ENCODE peak calls at places on chromosomes 16 and 17, in eight cellular contexts. One of them, this sample, is unnamed.

GRCh38 chr16:81505011-81505660 is 60.5 kb downstream of the CMIP start:
- DNase-seq in suprapubic skin: no peak
- DNase-seq in GM03348: no peak
- DNase-seq in B cell: no peak
- DNase-seq in T-helper 2 cell: no peak
- DNase-seq in AG08395: no peak
- DNase-seq in A673: no peak
- DNase-seq in stimulated activated CD4-positive, alpha-beta T cell treated with anti-CD3 and anti-CD28 coated beads, Interleukin-4, amount 100 ng/mL, for 24 hours: no peak
- DNase-seq in this sample: no peak

GRCh38 chr17:50681260-50682200 is 26.2 kb downstream of the ANKRD40 start:
- DNase-seq in B cell: no peak
- DNase-seq in GM03348: peak
- DNase-seq in A673: peak
- DNase-seq in T-helper 2 cell: no peak
- DNase-seq in suprapubic skin: no peak
- DNase-seq in stimulated activated CD4-positive, alpha-beta T cell treated with anti-CD3 and anti-CD28 coated beads, Interleukin-4, amount 100 ng/mL, for 24 hours: no peak
- DNase-seq in AG08395: peak
- DNase-seq in this sample: no peak

GRCh38 chr17:42405963-42406495 is 17.0 kb downstream of the CAVIN1 start:
- DNase-seq in GM03348: peak
- DNase-seq in AG08395: peak
- DNase-seq in suprapubic skin: peak
- DNase-seq in B cell: peak
- DNase-seq in stimulated activated CD4-positive, alpha-beta T cell treated with anti-CD3 and anti-CD28 coated beads, Interleukin-4, amount 100 ng/mL, for 24 hours: peak
- DNase-seq in T-helper 2 cell: peak
- DNase-seq in A673: peak
- DNase-seq in this sample: peak

GRCh38 chr17:76438906-76439305 is 14.0 kb downstream of the UBE2O start:
- DNase-seq in A673: no peak
- DNase-seq in GM03348: no peak
- DNase-seq in T-helper 2 cell: no peak
- DNase-seq in suprapubic skin: no peak
- DNase-seq in AG08395: no peak
- DNase-seq in B cell: no peak
- DNase-seq in stimulated activated CD4-positive, alpha-beta T cell treated with anti-CD3 and anti-CD28 coated beads, Interleukin-4, amount 100 ng/mL, for 24 hours: no peak
- DNase-seq in this sample: no peak

GRCh38 chr16:65572156-65572555 is 450.3 kb upstream of the CDH11 start:
- DNase-seq in suprapubic skin: no peak
- DNase-seq in B cell: no peak
- DNase-seq in A673: peak
- DNase-seq in stimulated activated CD4-positive, alpha-beta T cell treated with anti-CD3 and anti-CD28 coated beads, Interleukin-4, amount 100 ng/mL, for 24 hours: no peak
- DNase-seq in AG08395: peak
- DNase-seq in T-helper 2 cell: no peak
- DNase-seq in GM03348: peak
- DNase-seq in this sample: no peak

GRCh38 chr16:84839956-84840355 is 20.2 kb downstream of the CRISPLD2 start:
- DNase-seq in B cell: no peak
- DNase-seq in AG08395: peak
- DNase-seq in suprapubic skin: no peak
- DNase-seq in A673: peak
- DNase-seq in GM03348: peak
- DNase-seq in T-helper 2 cell: no peak
- DNase-seq in stimulated activated CD4-positive, alpha-beta T cell treated with anti-CD3 and anti-CD28 coated beads, Interleukin-4, amount 100 ng/mL, for 24 hours: no peak
- DNase-seq in this sample: no peak

GRCh38 chr17:15086776-15087175 is 178.3 kb downstream of the PMP22 start:
- DNase-seq in GM03348: no peak
- DNase-seq in AG08395: no peak
- DNase-seq in T-helper 2 cell: no peak
- DNase-seq in suprapubic skin: no peak
- DNase-seq in B cell: no peak
- DNase-seq in stimulated activated CD4-positive, alpha-beta T cell treated with anti-CD3 and anti-CD28 coated beads, Interleukin-4, amount 100 ng/mL, for 24 hours: no peak
- DNase-seq in A673: no peak
- DNase-seq in this sample: no peak

GRCh38 chr17:9410285-9410684 is 165.3 kb downstream of the STX8 start:
- DNase-seq in A673: no peak
- DNase-seq in B cell: no peak
- DNase-seq in GM03348: no peak
- DNase-seq in stimulated activated CD4-positive, alpha-beta T cell treated with anti-CD3 and anti-CD28 coated beads, Interleukin-4, amount 100 ng/mL, for 24 hours: no peak
- DNase-seq in suprapubic skin: no peak
- DNase-seq in T-helper 2 cell: no peak
- DNase-seq in AG08395: no peak
- DNase-seq in this sample: no peak

GRCh38 chr17:74215332-74215727 is 2.0 kb downstream of the TTYH2 start:
- DNase-seq in stimulated activated CD4-positive, alpha-beta T cell treated with anti-CD3 and anti-CD28 coated beads, Interleukin-4, amount 100 ng/mL, for 24 hours: no peak
- DNase-seq in A673: no peak
- DNase-seq in GM03348: no peak
- DNase-seq in B cell: no peak
- DNase-seq in AG08395: no peak
- DNase-seq in T-helper 2 cell: no peak
- DNase-seq in suprapubic skin: no peak
- DNase-seq in this sample: no peak

GRCh38 chr16:66265556-66266133 is 100.8 kb upstream of the CDH5 start:
- DNase-seq in GM03348: no peak
- DNase-seq in B cell: no peak
- DNase-seq in stimulated activated CD4-positive, alpha-beta T cell treated with anti-CD3 and anti-CD28 coated beads, Interleukin-4, amount 100 ng/mL, for 24 hours: no peak
- DNase-seq in suprapubic skin: peak
- DNase-seq in A673: no peak
- DNase-seq in T-helper 2 cell: no peak
- DNase-seq in AG08395: no peak
- DNase-seq in this sample: peak

GRCh38 chr17:3575506-3575905 is 17.9 kb upstream of the TRPV3 start:
- DNase-seq in AG08395: peak
- DNase-seq in stimulated activated CD4-positive, alpha-beta T cell treated with anti-CD3 and anti-CD28 coated beads, Interleukin-4, amount 100 ng/mL, for 24 hours: no peak
- DNase-seq in A673: no peak
- DNase-seq in B cell: no peak
- DNase-seq in GM03348: peak
- DNase-seq in suprapubic skin: no peak
- DNase-seq in T-helper 2 cell: no peak
- DNase-seq in this sample: no peak

GRCh38 chr16:13909872-13910303 is 10.1 kb upstream of the ERCC4 start:
- DNase-seq in stimulated activated CD4-positive, alpha-beta T cell treated with anti-CD3 and anti-CD28 coated beads, Interleukin-4, amount 100 ng/mL, for 24 hours: no peak
- DNase-seq in AG08395: peak
- DNase-seq in A673: no peak
- DNase-seq in GM03348: peak
- DNase-seq in B cell: no peak
- DNase-seq in suprapubic skin: no peak
- DNase-seq in T-helper 2 cell: no peak
- DNase-seq in this sample: peak

GRCh38 chr16:71896688-71897368 is 1.5 kb downstream of the IST1 start:
- DNase-seq in stimulated activated CD4-positive, alpha-beta T cell treated with anti-CD3 and anti-CD28 coated beads, Interleukin-4, amount 100 ng/mL, for 24 hours: no peak
- DNase-seq in GM03348: no peak
- DNase-seq in A673: no peak
- DNase-seq in B cell: no peak
- DNase-seq in AG08395: no peak
- DNase-seq in suprapubic skin: no peak
- DNase-seq in T-helper 2 cell: no peak
- DNase-seq in this sample: no peak

GRCh38 chr17:83089322-83090156 is 10.1 kb downstream of the METRNL start:
- DNase-seq in stimulated activated CD4-positive, alpha-beta T cell treated with anti-CD3 and anti-CD28 coated beads, Interleukin-4, amount 100 ng/mL, for 24 hours: no peak
- DNase-seq in B cell: no peak
- DNase-seq in AG08395: no peak
- DNase-seq in T-helper 2 cell: no peak
- DNase-seq in GM03348: no peak
- DNase-seq in suprapubic skin: no peak
- DNase-seq in A673: no peak
- DNase-seq in this sample: no peak

GRCh38 chr16:89505204-89506112 is 2.7 kb upstream of the SPG7 start:
- DNase-seq in stimulated activated CD4-positive, alpha-beta T cell treated with anti-CD3 and anti-CD28 coated beads, Interleukin-4, amount 100 ng/mL, for 24 hours: peak
- DNase-seq in A673: peak
- DNase-seq in B cell: peak
- DNase-seq in AG08395: peak
- DNase-seq in T-helper 2 cell: peak
- DNase-seq in GM03348: peak
- DNase-seq in suprapubic skin: peak
- DNase-seq in this sample: peak

GRCh38 chr17:83124871-83125514 is 45.6 kb downstream of the METRNL start:
- DNase-seq in suprapubic skin: peak
- DNase-seq in B cell: no peak
- DNase-seq in GM03348: no peak
- DNase-seq in stimulated activated CD4-positive, alpha-beta T cell treated with anti-CD3 and anti-CD28 coated beads, Interleukin-4, amount 100 ng/mL, for 24 hours: no peak
- DNase-seq in A673: no peak
- DNase-seq in T-helper 2 cell: no peak
- DNase-seq in AG08395: no peak
- DNase-seq in this sample: peak

GRCh38 chr17:48052956-48053757 is 5.0 kb downstream of the NFE2L1 start:
- DNase-seq in stimulated activated CD4-positive, alpha-beta T cell treated with anti-CD3 and anti-CD28 coated beads, Interleukin-4, amount 100 ng/mL, for 24 hours: no peak
- DNase-seq in GM03348: no peak
- DNase-seq in B cell: no peak
- DNase-seq in suprapubic skin: no peak
- DNase-seq in A673: peak
- DNase-seq in T-helper 2 cell: no peak
- DNase-seq in AG08395: no peak
- DNase-seq in this sample: no peak

GRCh38 chr17:16304832-16305231 is 48.4 kb downstream of the CENPV start:
- DNase-seq in GM03348: no peak
- DNase-seq in AG08395: no peak
- DNase-seq in A673: peak
- DNase-seq in T-helper 2 cell: no peak
- DNase-seq in B cell: no peak
- DNase-seq in suprapubic skin: no peak
- DNase-seq in stimulated activated CD4-positive, alpha-beta T cell treated with anti-CD3 and anti-CD28 coated beads, Interleukin-4, amount 100 ng/mL, for 24 hours: no peak
- DNase-seq in this sample: no peak

GRCh38 chr16:30528799-30529457 is 2.6 kb upstream of the ZNF768 start:
- DNase-seq in GM03348: no peak
- DNase-seq in stimulated activated CD4-positive, alpha-beta T cell treated with anti-CD3 and anti-CD28 coated beads, Interleukin-4, amount 100 ng/mL, for 24 hours: no peak
- DNase-seq in T-helper 2 cell: no peak
- DNase-seq in suprapubic skin: no peak
- DNase-seq in AG08395: no peak
- DNase-seq in A673: no peak
- DNase-seq in B cell: no peak
- DNase-seq in this sample: peak

GRCh38 chr16:78775161-78775561 is 675.7 kb downstream of the WWOX start:
- DNase-seq in suprapubic skin: no peak
- DNase-seq in T-helper 2 cell: no peak
- DNase-seq in AG08395: no peak
- DNase-seq in A673: no peak
- DNase-seq in B cell: no peak
- DNase-seq in GM03348: no peak
- DNase-seq in stimulated activated CD4-positive, alpha-beta T cell treated with anti-CD3 and anti-CD28 coated beads, Interleukin-4, amount 100 ng/mL, for 24 hours: peak
- DNase-seq in this sample: no peak

This sample was measured in coronary artery.